ENCODE peak calls at places on chromosomes 2 and 18, in six cellular contexts. One of them, this sample, is unnamed.

GRCh38 chr2:99868260-99868659 is 274.1 kb downstream of the AFF3 start:
- DNase-seq in RWPE1: no peak
- DNase-seq in WERI-Rb-1: no peak
- DNase-seq in uterus: no peak
- DNase-seq in IMR-90: no peak
- DNase-seq in dorsolateral prefrontal cortex: no peak
- DNase-seq in this sample: no peak

GRCh38 chr2:95275601-95276243 is 1.5 kb downstream of the PROM2 start:
- DNase-seq in dorsolateral prefrontal cortex: peak; percentile 27
- DNase-seq in RWPE1: no peak
- DNase-seq in WERI-Rb-1: no peak
- DNase-seq in IMR-90: no peak
- DNase-seq in uterus: no peak
- DNase-seq in this sample: no peak

GRCh38 chr2:223324402-223324801 is 272.4 kb downstream of the KCNE4 start:
- DNase-seq in IMR-90: no peak
- DNase-seq in WERI-Rb-1: no peak
- DNase-seq in RWPE1: no peak
- DNase-seq in dorsolateral prefrontal cortex: no peak
- DNase-seq in uterus: no peak
- DNase-seq in this sample: no peak

GRCh38 chr2:195612515-195613495 is 44.2 kb upstream of the SLC39A10 start:
- DNase-seq in IMR-90: peak; percentile 82
- DNase-seq in uterus: no peak
- DNase-seq in dorsolateral prefrontal cortex: no peak
- DNase-seq in WERI-Rb-1: no peak
- DNase-seq in RWPE1: peak; percentile 72
- DNase-seq in this sample: peak; percentile 60

GRCh38 chr18:8895987-8896619 is 190.7 kb downstream of the MTCL1 start:
- DNase-seq in dorsolateral prefrontal cortex: no peak
- DNase-seq in uterus: no peak
- DNase-seq in IMR-90: peak; percentile 88
- DNase-seq in RWPE1: no peak
- DNase-seq in WERI-Rb-1: no peak
- DNase-seq in this sample: no peak

GRCh38 chr2:15359716-15360531 is 201.2 kb downstream of the NBAS start:
- DNase-seq in dorsolateral prefrontal cortex: no peak
- DNase-seq in WERI-Rb-1: no peak
- DNase-seq in uterus: no peak
- DNase-seq in RWPE1: peak; percentile 45
- DNase-seq in IMR-90: peak; percentile 93
- DNase-seq in this sample: no peak

GRCh38 chr2:71792926-71793761 is 339.8 kb downstream of the DYSF start:
- DNase-seq in IMR-90: peak; percentile 38
- DNase-seq in uterus: no peak
- DNase-seq in dorsolateral prefrontal cortex: no peak
- DNase-seq in RWPE1: no peak
- DNase-seq in WERI-Rb-1: no peak
- DNase-seq in this sample: no peak

GRCh38 chr2:46780801-46781445 is 134.7 kb downstream of the MCFD2 start:
- DNase-seq in IMR-90: peak; percentile 56
- DNase-seq in dorsolateral prefrontal cortex: peak; percentile 50
- DNase-seq in uterus: peak; percentile 57
- DNase-seq in RWPE1: no peak
- DNase-seq in WERI-Rb-1: peak; percentile 73
- DNase-seq in this sample: no peak

GRCh38 chr18:77131652-77132368 is 773 bp downstream of the MBP start:
- DNase-seq in WERI-Rb-1: no peak
- DNase-seq in IMR-90: no peak
- DNase-seq in uterus: peak; percentile 69
- DNase-seq in dorsolateral prefrontal cortex: no peak
- DNase-seq in RWPE1: no peak
- DNase-seq in this sample: no peak

GRCh38 chr2:10552871-10553245 is 104.7 kb upstream of the ODC1 start:
- DNase-seq in dorsolateral prefrontal cortex: no peak
- DNase-seq in RWPE1: no peak
- DNase-seq in uterus: no peak
- DNase-seq in WERI-Rb-1: no peak
- DNase-seq in IMR-90: no peak
- DNase-seq in this sample: no peak

GRCh38 chr2:227163998-227164744 is at the start of the genes COL4A3 and COL4A4:
- DNase-seq in IMR-90: no peak
- DNase-seq in WERI-Rb-1: peak; percentile 37
- DNase-seq in uterus: peak; percentile 46
- DNase-seq in dorsolateral prefrontal cortex: no peak
- DNase-seq in RWPE1: peak; percentile 28
- DNase-seq in this sample: no peak

GRCh38 chr2:1799174-1799573 is 54.9 kb upstream of the PXDN start:
- DNase-seq in dorsolateral prefrontal cortex: no peak
- DNase-seq in WERI-Rb-1: no peak
- DNase-seq in IMR-90: no peak
- DNase-seq in RWPE1: no peak
- DNase-seq in uterus: no peak
- DNase-seq in this sample: no peak

GRCh38 chr18:5543036-5543671 is 643 bp downstream of the EPB41L3 start:
- DNase-seq in WERI-Rb-1: peak; percentile 53
- DNase-seq in uterus: no peak
- DNase-seq in dorsolateral prefrontal cortex: peak; percentile 61
- DNase-seq in RWPE1: no peak
- DNase-seq in IMR-90: no peak
- DNase-seq in this sample: no peak

GRCh38 chr2:117786520-117786919 is 28.0 kb upstream of the DDX18 start:
- DNase-seq in IMR-90: no peak
- DNase-seq in uterus: no peak
- DNase-seq in dorsolateral prefrontal cortex: no peak
- DNase-seq in WERI-Rb-1: peak; percentile 10
- DNase-seq in RWPE1: no peak
- DNase-seq in this sample: no peak

GRCh38 chr2:101396352-101396717 is 9.0 kb upstream of the CREG2 start:
- DNase-seq in WERI-Rb-1: no peak
- DNase-seq in IMR-90: peak; percentile 97
- DNase-seq in uterus: no peak
- DNase-seq in RWPE1: peak; percentile 81
- DNase-seq in dorsolateral prefrontal cortex: no peak
- DNase-seq in this sample: no peak

GRCh38 chr18:50359806-50360205 is 15.0 kb upstream of the SKA1 start:
- DNase-seq in IMR-90: no peak
- DNase-seq in dorsolateral prefrontal cortex: no peak
- DNase-seq in WERI-Rb-1: no peak
- DNase-seq in uterus: no peak
- DNase-seq in RWPE1: no peak
- DNase-seq in this sample: no peak

GRCh38 chr2:233867993-233868532 is at the start of gene MSL3B:
- DNase-seq in uterus: peak; percentile 18
- DNase-seq in dorsolateral prefrontal cortex: no peak
- DNase-seq in RWPE1: peak; percentile 72
- DNase-seq in IMR-90: peak; percentile 42
- DNase-seq in WERI-Rb-1: no peak
- DNase-seq in this sample: peak; percentile 39

GRCh38 chr18:74682998-74683311 is 85.3 kb downstream of the ZNF407 start:
- DNase-seq in uterus: no peak
- DNase-seq in RWPE1: no peak
- DNase-seq in IMR-90: peak; percentile 44
- DNase-seq in WERI-Rb-1: no peak
- DNase-seq in dorsolateral prefrontal cortex: no peak
- DNase-seq in this sample: no peak

GRCh38 chr2:161416633-161417427 is 733 bp downstream of the TBR1 start:
- DNase-seq in WERI-Rb-1: no peak
- DNase-seq in IMR-90: no peak
- DNase-seq in uterus: no peak
- DNase-seq in dorsolateral prefrontal cortex: no peak
- DNase-seq in RWPE1: no peak
- DNase-seq in this sample: no peak

GRCh38 chr2:229485782-229486181 is 214.7 kb upstream of the PID1 start:
- DNase-seq in RWPE1: no peak
- DNase-seq in IMR-90: no peak
- DNase-seq in WERI-Rb-1: no peak
- DNase-seq in uterus: no peak
- DNase-seq in dorsolateral prefrontal cortex: no peak
- DNase-seq in this sample: no peak

GRCh38 chr2:177169810-177170514 is 42.6 kb upstream of the HNRNPA3 start:
- DNase-seq in dorsolateral prefrontal cortex: no peak
- DNase-seq in RWPE1: peak; percentile 97
- DNase-seq in WERI-Rb-1: peak; percentile 36
- DNase-seq in IMR-90: no peak
- DNase-seq in uterus: no peak
- DNase-seq in this sample: peak; percentile 88

GRCh38 chr18:29652797-29653196 is 1389.7 kb downstream of the DSC3 start:
- DNase-seq in RWPE1: no peak
- DNase-seq in dorsolateral prefrontal cortex: no peak
- DNase-seq in WERI-Rb-1: no peak
- DNase-seq in IMR-90: no peak
- DNase-seq in uterus: no peak
- DNase-seq in this sample: no peak

GRCh38 chr2:233711312-233712008 is 1.2 kb upstream of the UGT1A5 start:
- DNase-seq in uterus: peak; percentile 28
- DNase-seq in dorsolateral prefrontal cortex: peak; percentile 79
- DNase-seq in WERI-Rb-1: peak; percentile 90
- DNase-seq in RWPE1: peak; percentile 73
- DNase-seq in IMR-90: peak; percentile 73
- DNase-seq in this sample: peak; percentile 83

GRCh38 chr2:197297262-197297661 is 13.3 kb downstream of the ANKRD44 start:
- DNase-seq in IMR-90: no peak
- DNase-seq in RWPE1: no peak
- DNase-seq in uterus: no peak
- DNase-seq in dorsolateral prefrontal cortex: no peak
- DNase-seq in WERI-Rb-1: no peak
- DNase-seq in this sample: no peak

GRCh38 chr2:179393481-179393880 is 128.8 kb upstream of the SESTD1 start:
- DNase-seq in RWPE1: no peak
- DNase-seq in dorsolateral prefrontal cortex: no peak
- DNase-seq in IMR-90: no peak
- DNase-seq in WERI-Rb-1: no peak
- DNase-seq in uterus: no peak
- DNase-seq in this sample: no peak

DNA sequence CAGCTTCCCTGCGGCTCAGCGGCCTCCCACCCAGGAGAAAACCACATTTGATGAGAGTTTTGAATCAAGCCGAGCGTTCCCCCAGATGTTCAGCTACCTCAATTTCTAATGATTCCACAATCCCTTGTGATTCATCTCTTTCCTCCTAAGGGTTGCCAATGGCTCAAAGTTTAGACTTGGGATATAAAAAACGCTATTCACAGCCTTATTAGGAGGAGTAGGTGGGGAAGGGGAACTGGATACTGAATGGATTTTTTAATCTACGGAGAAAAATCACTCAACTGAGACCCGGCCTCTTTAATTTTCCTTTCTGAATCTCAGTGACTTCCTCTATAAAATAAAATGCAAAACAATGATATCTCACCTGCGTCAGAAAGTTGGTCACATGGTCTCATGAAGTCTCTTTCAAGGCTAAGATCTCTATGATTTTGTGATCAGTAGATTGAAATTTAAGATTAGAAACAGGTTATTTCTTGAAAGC is 192.6 kb upstream of the TCF4 start:
- DNase-seq in uterus: no peak
- DNase-seq in WERI-Rb-1: no peak
- DNase-seq in RWPE1: no peak
- DNase-seq in IMR-90: peak; percentile 48
- DNase-seq in dorsolateral prefrontal cortex: no peak
- DNase-seq in this sample: no peak
- H3K27ac ChIP-seq in uterus: peak overlapping the region; percentile 79
- H3K27ac ChIP-seq in WERI-Rb-1: no peak overlapping the region
- H3K27ac ChIP-seq in RWPE1: peak overlapping the region; percentile 71
- H3K27ac ChIP-seq in IMR-90: peak overlapping the region; percentile 57
- H3K27ac ChIP-seq in dorsolateral prefrontal cortex: peak overlapping the region; percentile 94
- H3K27ac ChIP-seq in this sample: no peak overlapping the region

DNA sequence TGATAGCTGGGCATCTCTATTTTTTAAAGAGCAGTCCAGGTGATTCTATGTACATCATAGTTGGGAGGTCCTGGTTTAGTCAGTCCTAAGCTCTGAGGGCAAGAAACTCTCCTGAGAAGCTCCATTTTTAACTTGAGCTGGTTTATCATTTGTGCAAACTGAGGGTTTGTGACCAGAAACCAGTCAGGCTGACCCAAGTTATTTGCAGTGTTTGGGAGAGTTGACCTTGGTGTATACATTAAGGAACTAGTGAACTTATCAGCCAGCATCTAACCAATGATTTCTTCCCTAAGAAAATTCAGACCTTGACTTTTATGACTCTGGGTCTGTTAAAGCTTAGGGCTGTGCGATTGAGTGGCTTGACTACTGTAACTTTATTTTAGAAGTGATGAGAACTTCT is 10.6 kb upstream of the MGAT5 start:
- DNase-seq in dorsolateral prefrontal cortex: no peak
- DNase-seq in uterus: no peak
- DNase-seq in RWPE1: no peak
- DNase-seq in WERI-Rb-1: no peak
- DNase-seq in IMR-90: no peak
- DNase-seq in this sample: no peak
- H3K27ac ChIP-seq in dorsolateral prefrontal cortex: no peak overlapping the region
- H3K27ac ChIP-seq in uterus: no peak overlapping the region
- H3K27ac ChIP-seq in RWPE1: no peak overlapping the region
- H3K27ac ChIP-seq in WERI-Rb-1: no peak overlapping the region
- H3K27ac ChIP-seq in IMR-90: no peak overlapping the region
- H3K27ac ChIP-seq in this sample: no peak overlapping the region

DNA sequence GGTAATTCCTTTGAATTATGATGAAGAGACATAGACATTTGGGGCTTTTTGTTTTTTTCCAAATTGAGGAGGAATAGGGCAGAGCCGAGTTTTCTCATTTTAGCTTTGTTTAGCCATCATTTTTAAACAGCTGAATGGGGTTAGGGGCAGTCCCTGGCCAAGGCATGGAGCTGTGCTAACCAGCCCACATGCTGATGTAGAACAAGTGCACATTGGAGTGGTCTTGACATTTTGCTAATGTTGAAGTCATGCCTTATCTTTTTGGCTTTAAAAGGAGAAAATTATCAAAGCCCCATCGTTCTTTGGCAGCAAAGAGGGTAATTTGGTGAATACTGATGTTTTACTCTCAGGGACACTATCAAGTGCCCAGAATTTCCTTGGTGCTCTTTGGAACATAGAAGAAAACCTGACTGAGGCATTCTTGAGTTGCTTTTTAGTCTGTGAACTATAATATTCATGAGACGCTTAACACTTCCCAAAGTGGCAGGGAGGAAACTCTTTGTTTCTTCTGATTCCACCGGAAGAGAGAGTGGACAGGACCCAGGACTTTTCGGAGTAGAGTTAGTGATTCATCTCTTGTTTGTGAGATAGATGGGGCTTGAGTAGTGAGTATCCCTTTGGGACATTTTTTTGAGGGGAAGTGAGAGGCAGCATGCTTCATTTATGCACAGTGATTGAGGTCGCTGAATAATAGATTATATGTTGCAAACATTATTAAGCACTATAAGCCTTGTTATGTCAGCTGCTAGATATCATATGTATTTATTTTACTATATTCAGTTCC is 45.0 kb downstream of the MTA3 start:
- DNase-seq in uterus: no peak
- DNase-seq in IMR-90: no peak
- DNase-seq in RWPE1: no peak
- DNase-seq in WERI-Rb-1: no peak
- DNase-seq in dorsolateral prefrontal cortex: no peak
- DNase-seq in this sample: no peak
- H3K27ac ChIP-seq in uterus: no peak overlapping the region
- H3K27ac ChIP-seq in IMR-90: no peak overlapping the region
- H3K27ac ChIP-seq in RWPE1: no peak overlapping the region
- H3K27ac ChIP-seq in WERI-Rb-1: no peak overlapping the region
- H3K27ac ChIP-seq in dorsolateral prefrontal cortex: no peak overlapping the region
- H3K27ac ChIP-seq in this sample: no peak overlapping the region

GRCh38 chr2:64651590-64651989 is 2.1 kb downstream of the SERTAD2 start:
- DNase-seq in uterus: no peak
- DNase-seq in RWPE1: no peak
- DNase-seq in WERI-Rb-1: peak; percentile 49
- DNase-seq in IMR-90: no peak
- DNase-seq in dorsolateral prefrontal cortex: no peak
- DNase-seq in this sample: no peak
- H3K27ac ChIP-seq in uterus: peak overlapping the region; percentile 98
- H3K27ac ChIP-seq in RWPE1: no peak overlapping the region
- H3K27ac ChIP-seq in WERI-Rb-1: peak overlapping the region; percentile 97
- H3K27ac ChIP-seq in IMR-90: no peak overlapping the region
- H3K27ac ChIP-seq in dorsolateral prefrontal cortex: no peak overlapping the region
- H3K27ac ChIP-seq in this sample: no peak overlapping the region

This sample was measured in SJCRH30.